ENCODE peak calls at places on chromosomes 5 and 9, in ten cellular contexts. One of them, this sample, is unnamed.

GRCh38 chr5:52801329-52801728 is 13.6 kb downstream of the ITGA1 start:
- ATAC-seq in HCT116: no peak
- ATAC-seq in heart left ventricle: no peak
- ATAC-seq in lower lobe of right lung: no peak
- ATAC-seq in CD8-positive, alpha-beta T cell: no peak
- ATAC-seq in pancreas: no peak
- ATAC-seq in omental fat pad: no peak
- ATAC-seq in naive thymus-derived CD4-positive, alpha-beta T cell: no peak
- ATAC-seq in RWPE2: peak; percentile 15
- ATAC-seq in SK-N-SH treated with all-trans-retinoic acid at 6 μM for 48 hours: peak; percentile 31
- ATAC-seq in this sample: no peak

GRCh38 chr9:110283736-110284135 is 27.4 kb upstream of the TXN start:
- ATAC-seq in HCT116: peak; percentile 57
- ATAC-seq in heart left ventricle: no peak
- ATAC-seq in lower lobe of right lung: no peak
- ATAC-seq in CD8-positive, alpha-beta T cell: no peak
- ATAC-seq in pancreas: peak; percentile 74
- ATAC-seq in omental fat pad: peak; percentile 68
- ATAC-seq in naive thymus-derived CD4-positive, alpha-beta T cell: no peak
- ATAC-seq in RWPE2: peak; percentile 93
- ATAC-seq in SK-N-SH treated with all-trans-retinoic acid at 6 μM for 48 hours: no peak
- ATAC-seq in this sample: peak; percentile 95

GRCh38 chr5:74990194-74990593 is 62.2 kb downstream of the GCNT4 start:
- ATAC-seq in HCT116: no peak
- ATAC-seq in heart left ventricle: no peak
- ATAC-seq in lower lobe of right lung: no peak
- ATAC-seq in CD8-positive, alpha-beta T cell: no peak
- ATAC-seq in pancreas: no peak
- ATAC-seq in omental fat pad: no peak
- ATAC-seq in naive thymus-derived CD4-positive, alpha-beta T cell: no peak
- ATAC-seq in RWPE2: no peak
- ATAC-seq in SK-N-SH treated with all-trans-retinoic acid at 6 μM for 48 hours: no peak
- ATAC-seq in this sample: no peak

GRCh38 chr9:14312721-14313377 is 1.1 kb downstream of the NFIB start:
- ATAC-seq in HCT116: no peak
- ATAC-seq in heart left ventricle: no peak
- ATAC-seq in lower lobe of right lung: peak; percentile 37
- ATAC-seq in CD8-positive, alpha-beta T cell: no peak
- ATAC-seq in pancreas: peak; percentile 26
- ATAC-seq in omental fat pad: no peak
- ATAC-seq in naive thymus-derived CD4-positive, alpha-beta T cell: no peak
- ATAC-seq in RWPE2: no peak
- ATAC-seq in SK-N-SH treated with all-trans-retinoic acid at 6 μM for 48 hours: no peak
- ATAC-seq in this sample: no peak

GRCh38 chr5:64834611-64835010 is 65.9 kb downstream of the CWC27 start:
- ATAC-seq in HCT116: no peak
- ATAC-seq in heart left ventricle: no peak
- ATAC-seq in lower lobe of right lung: no peak
- ATAC-seq in CD8-positive, alpha-beta T cell: no peak
- ATAC-seq in pancreas: no peak
- ATAC-seq in omental fat pad: no peak
- ATAC-seq in naive thymus-derived CD4-positive, alpha-beta T cell: no peak
- ATAC-seq in RWPE2: peak; percentile 48
- ATAC-seq in SK-N-SH treated with all-trans-retinoic acid at 6 μM for 48 hours: no peak
- ATAC-seq in this sample: peak; percentile 95

GRCh38 chr5:98770158-98770910 is 3.1 kb upstream of the RGMB start:
- ATAC-seq in HCT116: no peak
- ATAC-seq in heart left ventricle: no peak
- ATAC-seq in lower lobe of right lung: no peak
- ATAC-seq in CD8-positive, alpha-beta T cell: no peak
- ATAC-seq in pancreas: peak; percentile 9
- ATAC-seq in omental fat pad: no peak
- ATAC-seq in naive thymus-derived CD4-positive, alpha-beta T cell: no peak
- ATAC-seq in RWPE2: no peak
- ATAC-seq in SK-N-SH treated with all-trans-retinoic acid at 6 μM for 48 hours: peak; percentile 1
- ATAC-seq in this sample: no peak

GRCh38 chr5:127697894-127698600 is 5.1 kb upstream of the CCDC192 start:
- ATAC-seq in HCT116: peak; percentile 87
- ATAC-seq in heart left ventricle: peak; percentile 36
- ATAC-seq in lower lobe of right lung: no peak
- ATAC-seq in CD8-positive, alpha-beta T cell: no peak
- ATAC-seq in pancreas: peak; percentile 54
- ATAC-seq in omental fat pad: no peak
- ATAC-seq in naive thymus-derived CD4-positive, alpha-beta T cell: no peak
- ATAC-seq in RWPE2: peak; percentile 59
- ATAC-seq in SK-N-SH treated with all-trans-retinoic acid at 6 μM for 48 hours: no peak
- ATAC-seq in this sample: no peak

GRCh38 chr9:127809002-127809561 is 6.4 kb downstream of the FPGS start:
- ATAC-seq in HCT116: no peak
- ATAC-seq in heart left ventricle: peak; percentile 26
- ATAC-seq in lower lobe of right lung: no peak
- ATAC-seq in CD8-positive, alpha-beta T cell: peak; percentile 46
- ATAC-seq in pancreas: no peak
- ATAC-seq in omental fat pad: no peak
- ATAC-seq in naive thymus-derived CD4-positive, alpha-beta T cell: no peak
- ATAC-seq in RWPE2: no peak
- ATAC-seq in SK-N-SH treated with all-trans-retinoic acid at 6 μM for 48 hours: no peak
- ATAC-seq in this sample: no peak

GRCh38 chr5:156892864-156893263 is 42.8 kb downstream of the PPP1R2B start:
- ATAC-seq in HCT116: no peak
- ATAC-seq in heart left ventricle: no peak
- ATAC-seq in lower lobe of right lung: no peak
- ATAC-seq in CD8-positive, alpha-beta T cell: no peak
- ATAC-seq in pancreas: no peak
- ATAC-seq in omental fat pad: no peak
- ATAC-seq in naive thymus-derived CD4-positive, alpha-beta T cell: no peak
- ATAC-seq in RWPE2: no peak
- ATAC-seq in SK-N-SH treated with all-trans-retinoic acid at 6 μM for 48 hours: no peak
- ATAC-seq in this sample: no peak

GRCh38 chr5:76479973-76480667 is 77.0 kb downstream of the IQGAP2 start:
- ATAC-seq in HCT116: no peak
- ATAC-seq in heart left ventricle: no peak
- ATAC-seq in lower lobe of right lung: peak; percentile 51
- ATAC-seq in CD8-positive, alpha-beta T cell: no peak
- ATAC-seq in pancreas: no peak
- ATAC-seq in omental fat pad: no peak
- ATAC-seq in naive thymus-derived CD4-positive, alpha-beta T cell: peak; percentile 26
- ATAC-seq in RWPE2: no peak
- ATAC-seq in SK-N-SH treated with all-trans-retinoic acid at 6 μM for 48 hours: no peak
- ATAC-seq in this sample: no peak

GRCh38 chr9:85521331-85522197 is 220.2 kb downstream of the AGTPBP1 start:
- ATAC-seq in HCT116: no peak
- ATAC-seq in heart left ventricle: peak; percentile 18
- ATAC-seq in lower lobe of right lung: no peak
- ATAC-seq in CD8-positive, alpha-beta T cell: no peak
- ATAC-seq in pancreas: no peak
- ATAC-seq in omental fat pad: no peak
- ATAC-seq in naive thymus-derived CD4-positive, alpha-beta T cell: no peak
- ATAC-seq in RWPE2: no peak
- ATAC-seq in SK-N-SH treated with all-trans-retinoic acid at 6 μM for 48 hours: no peak
- ATAC-seq in this sample: no peak

GRCh38 chr5:33641722-33642505 is 201.1 kb downstream of the TARS1 start:
- ATAC-seq in HCT116: no peak
- ATAC-seq in heart left ventricle: no peak
- ATAC-seq in lower lobe of right lung: no peak
- ATAC-seq in CD8-positive, alpha-beta T cell: peak; percentile 34
- ATAC-seq in pancreas: peak; percentile 82
- ATAC-seq in omental fat pad: no peak
- ATAC-seq in naive thymus-derived CD4-positive, alpha-beta T cell: peak; percentile 72
- ATAC-seq in RWPE2: peak; percentile 69
- ATAC-seq in SK-N-SH treated with all-trans-retinoic acid at 6 μM for 48 hours: peak; percentile 59
- ATAC-seq in this sample: no peak

GRCh38 chr5:74183041-74183440 is 457.5 kb downstream of the ENC1 start:
- ATAC-seq in HCT116: no peak
- ATAC-seq in heart left ventricle: no peak
- ATAC-seq in lower lobe of right lung: no peak
- ATAC-seq in CD8-positive, alpha-beta T cell: no peak
- ATAC-seq in pancreas: no peak
- ATAC-seq in omental fat pad: peak; percentile 63
- ATAC-seq in naive thymus-derived CD4-positive, alpha-beta T cell: no peak
- ATAC-seq in RWPE2: peak; percentile 44
- ATAC-seq in SK-N-SH treated with all-trans-retinoic acid at 6 μM for 48 hours: no peak
- ATAC-seq in this sample: no peak